ENCODE peak calls at places on chromosome 1, in ten cellular contexts. F, B, J, Y, G, X, C, L, K and O are unnamed samples.

GRCh38 chr1:228017356-228018124 is 10.7 kb downstream of the WNT3A start:
- DNase-seq in F (no peak), B (no peak), J (no peak), Y (no peak), G (no peak), X (no peak), C (no peak), L (no peak), K (no peak), O (no peak)

GRCh38 chr1:210944255-210944654 is 189.7 kb downstream of the KCNH1 start:
- DNase-seq in F (no peak), B (no peak), J (no peak), Y (no peak), G (no peak), X (no peak), C (no peak), L (no peak), K (no peak), O (no peak)

GRCh38 chr1:212286437-212287131 is 1.4 kb downstream of the PPP2R5A start:
- DNase-seq in F (no peak), B (peak; percentile 13), J (no peak), Y (no peak), G (no peak), X (no peak), C (no peak), L (no peak), K (no peak), O (peak; percentile 44)

GRCh38 chr1:97806996-97807395 is 113.8 kb downstream of the DPYD start:
- DNase-seq in F (no peak), B (no peak), J (no peak), Y (no peak), G (no peak), X (no peak), C (no peak), L (no peak), K (no peak), O (no peak)

GRCh38 chr1:177912991-177913390 is 56.9 kb downstream of the SEC16B start:
- DNase-seq in F (no peak), B (no peak), J (no peak), Y (no peak), G (peak; percentile 10), X (peak; percentile 61), C (no peak), L (peak; percentile 92), K (no peak), O (no peak)

GRCh38 chr1:57637155-57637554 is 213.3 kb upstream of the DAB1 start:
- DNase-seq in F (no peak), B (no peak), J (no peak), Y (no peak), G (no peak), X (no peak), C (no peak), L (no peak), K (no peak), O (no peak)

GRCh38 chr1:152954436-152954835 is 7.4 kb downstream of the SPRR5 start:
- DNase-seq in F (no peak), B (no peak), J (no peak), Y (no peak), G (no peak), X (no peak), C (no peak), L (no peak), K (no peak), O (no peak)

GRCh38 chr1:221458430-221459156 is 283.3 kb downstream of the DUSP10 start:
- DNase-seq in F (no peak), B (no peak), J (no peak), Y (no peak), G (no peak), X (no peak), C (no peak), L (no peak), K (no peak), O (no peak)

GRCh38 chr1:44828003-44828651 is 14.9 kb downstream of the PTCH2 start:
- DNase-seq in F (peak; percentile 42), B (no peak), J (no peak), Y (no peak), G (no peak), X (no peak), C (peak; percentile 49), L (no peak), K (no peak), O (no peak)

GRCh38 chr1:55064071-55064581 is 24.8 kb downstream of the PCSK9 start:
- DNase-seq in F (peak; percentile 34), B (no peak), J (no peak), Y (no peak), G (no peak), X (no peak), C (peak; percentile 69), L (no peak), K (no peak), O (no peak)

GRCh38 chr1:21022279-21023040 is 154.2 kb downstream of the EIF4G3 start:
- DNase-seq in F (no peak), B (peak; percentile 72), J (peak; percentile 62), Y (peak; percentile 98), G (peak; percentile 98), X (peak; percentile 63), C (no peak), L (peak; percentile 60), K (peak; percentile 36), O (no peak)

GRCh38 chr1:244341455-244342450 is 110.0 kb downstream of the ADSS2 start:
- DNase-seq in F (peak; percentile 86), B (no peak), J (no peak), Y (no peak), G (peak; percentile 47), X (peak; percentile 41), C (peak; percentile 89), L (no peak), K (no peak), O (no peak)

GRCh38 chr1:156750932-156751723 is at the start of gene HDGF:
- DNase-seq in F (no peak), B (peak; percentile 55), J (peak; percentile 56), Y (no peak), G (no peak), X (peak; percentile 53), C (peak; percentile 82), L (peak; percentile 68), K (no peak), O (no peak)

GRCh38 chr1:22208973-22209378 is 66.1 kb upstream of the WNT4 start:
- DNase-seq in F (peak; percentile 30), B (no peak), J (no peak), Y (no peak), G (no peak), X (no peak), C (peak; percentile 65), L (no peak), K (no peak), O (no peak)

GRCh38 chr1:111739222-111739983 is at the start of gene INKA2:
- DNase-seq in F (peak; percentile 96), B (peak; percentile 94), J (peak; percentile 90), Y (no peak), G (peak; percentile 83), X (peak; percentile 91), C (peak; percentile 97), L (peak; percentile 81), K (no peak), O (peak; percentile 37)

DNA sequence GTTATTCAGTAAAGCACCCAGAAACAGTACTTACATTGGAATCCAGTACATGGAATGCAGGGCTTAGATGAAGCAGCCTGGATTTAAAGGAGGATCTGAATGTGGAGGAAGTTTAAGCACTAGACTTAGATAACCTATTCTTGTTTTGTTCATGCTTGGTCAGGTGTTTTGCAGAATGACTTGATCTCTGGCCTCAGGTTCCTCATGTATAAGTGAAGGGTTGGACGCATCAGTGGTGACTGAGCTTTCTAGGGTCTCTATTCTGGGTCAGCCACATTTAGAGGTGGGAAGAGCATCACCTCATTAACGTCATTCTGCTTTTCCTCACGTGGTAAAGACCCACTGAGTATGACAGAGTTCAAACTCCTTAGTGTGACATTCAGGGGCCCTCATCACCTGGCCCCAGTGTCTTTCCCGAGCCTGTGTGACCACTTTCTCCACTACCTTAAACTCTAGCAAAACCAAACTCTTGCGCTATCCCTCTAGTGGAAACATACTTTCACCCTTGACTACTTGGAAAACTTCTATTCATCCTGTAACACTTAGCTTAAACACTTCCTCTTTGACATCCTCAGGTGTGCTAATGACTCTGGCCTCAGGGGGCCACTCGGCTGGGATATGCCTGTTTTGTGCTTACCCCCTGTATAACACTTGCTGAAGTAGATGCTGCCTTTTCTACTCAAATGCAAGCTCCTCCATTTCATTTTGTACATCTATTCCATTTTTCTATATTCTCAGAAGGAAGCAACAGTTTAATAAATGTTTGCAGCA is 871 bp upstream of the ERICH3 start:
- DNase-seq in F (peak; percentile 53), B (no peak), J (no peak), Y (no peak), G (no peak), X (no peak), C (peak; percentile 63), L (no peak), K (no peak), O (no peak)
- H3K27ac ChIP-seq in F (no peak overlapping the region), B (no peak overlapping the region), J (no peak overlapping the region), Y (no peak overlapping the region), G (no peak overlapping the region), X (no peak overlapping the region), C (no peak overlapping the region), L (no peak overlapping the region), K (no peak overlapping the region), O (no peak overlapping the region)

GRCh38 chr1:234502785-234503184 is 23.8 kb upstream of the TARBP1 start:
- DNase-seq in F (no peak), B (no peak), J (no peak), Y (no peak), G (no peak), X (no peak), C (no peak), L (no peak), K (no peak), O (no peak)
- H3K27ac ChIP-seq in F (no peak overlapping the region), B (peak overlapping the region; percentile 27), J (peak overlapping the region; percentile 43), Y (peak overlapping the region; percentile 60), G (no peak overlapping the region), X (peak overlapping the region; percentile 58), C (no peak overlapping the region), L (no peak overlapping the region), K (peak overlapping the region; percentile 62), O (no peak overlapping the region)

GRCh38 chr1:48775817-48776399 is 783 bp downstream of the BEND5 start:
- DNase-seq in F (no peak), B (no peak), J (no peak), Y (no peak), G (no peak), X (no peak), C (peak; percentile 50), L (no peak), K (no peak), O (no peak)
- H3K27ac ChIP-seq in F (no peak overlapping the region), B (peak overlapping the region; percentile 90), J (peak overlapping the region; percentile 88), Y (no peak overlapping the region), G (no peak overlapping the region), X (peak overlapping the region; percentile 87), C (no peak overlapping the region), L (no peak overlapping the region), K (peak overlapping the region; percentile 85), O (peak overlapping the region; percentile 88)

DNA sequence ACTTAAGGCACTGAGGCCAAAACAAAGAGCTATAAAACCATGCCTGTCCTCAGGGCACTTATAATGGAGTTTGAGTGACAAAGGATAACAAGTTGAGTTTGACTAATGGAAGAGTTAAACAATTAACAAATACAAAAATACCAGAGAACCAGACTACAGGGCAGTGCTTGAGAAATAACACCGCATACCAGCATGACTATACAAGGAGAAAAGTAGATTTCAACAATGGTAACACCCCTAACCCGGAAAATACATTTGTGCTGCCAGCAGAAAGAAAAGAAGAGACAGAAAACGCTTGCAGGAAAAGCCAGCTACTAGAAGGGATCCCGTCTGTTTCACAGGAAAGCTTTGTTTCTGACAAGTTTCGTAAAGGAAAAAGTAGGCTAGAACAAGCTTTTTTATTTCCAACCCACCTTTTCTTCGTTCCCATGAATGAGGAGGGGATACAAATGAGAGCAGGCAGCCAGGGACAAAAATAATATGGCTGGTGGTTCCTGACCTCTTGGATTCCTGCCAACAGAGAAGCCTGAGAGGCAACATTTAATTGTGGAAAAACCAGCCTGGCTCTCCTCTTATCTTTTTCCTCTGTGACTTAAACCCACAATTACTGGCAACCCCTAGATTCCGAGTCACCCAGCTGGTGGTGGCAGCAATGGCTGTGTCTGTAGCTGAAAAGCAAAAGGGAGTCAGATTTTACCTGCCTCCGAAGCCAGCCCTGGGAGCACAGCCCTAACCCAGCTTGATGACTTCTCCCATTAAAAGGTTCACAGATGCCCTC is 56.5 kb downstream of the WLS start:
- DNase-seq in F (no peak), B (peak; percentile 38), J (no peak), Y (no peak), G (no peak), X (no peak), C (no peak), L (peak; percentile 51), K (no peak), O (no peak)
- H3K27ac ChIP-seq in F (no peak overlapping the region), B (peak overlapping the region; percentile 40), J (peak overlapping the region; percentile 56), Y (no peak overlapping the region), G (no peak overlapping the region), X (peak overlapping the region; percentile 83), C (peak overlapping the region; percentile 30), L (no peak overlapping the region), K (peak overlapping the region; percentile 61), O (peak overlapping the region; percentile 73)